ENCODE peak calls at places on chromosomes 12 and 14, in four cellular contexts. O, A, X and H are unnamed samples.

GRCh38 chr14:86462193-86462592 is 932.2 kb downstream of the FLRT2 start:
- DNase-seq in X (no peak), O (peak), A (peak), H (no peak)

GRCh38 chr12:57998251-57998650 is 56.9 kb downstream of the ATP23 start:
- DNase-seq in X (no peak), A (no peak), O (no peak), H (no peak)

GRCh38 chr14:78417532-78417931 is 247.4 kb downstream of the NRXN3 start:
- DNase-seq in O (no peak), A (no peak), X (no peak), H (no peak)

GRCh38 chr14:100866666-100867630 is 36.6 kb downstream of the RTL1 start:
- DNase-seq in O (no peak), X (no peak), A (no peak), H (no peak)

GRCh38 chr14:69633238-69633637 is 21.8 kb downstream of the SUSD6 start:
- DNase-seq in X (no peak), A (no peak), O (no peak), H (no peak)

GRCh38 chr12:115451785-115452736 is 768.1 kb upstream of the TBX3 start:
- DNase-seq in A (peak), O (no peak), X (no peak), H (no peak)

GRCh38 chr14:32366256-32366655 is 37.2 kb downstream of the AKAP6 start:
- DNase-seq in A (no peak), X (no peak), O (no peak), H (no peak)

GRCh38 chr14:56881181-56881580 is 70.9 kb upstream of the OTX2 start:
- DNase-seq in A (no peak), X (no peak), O (no peak), H (no peak)

GRCh38 chr12:93243689-93244513 is 133.8 kb upstream of the NUDT4 start:
- DNase-seq in A (peak), X (no peak), O (no peak), H (peak)

GRCh38 chr12:12333407-12333831 is 16.6 kb downstream of the MANSC1 start:
- DNase-seq in O (no peak), A (peak), X (no peak), H (no peak)

GRCh38 chr12:20507711-20508110 is 139.4 kb downstream of the PDE3A start:
- DNase-seq in X (no peak), O (no peak), A (no peak), H (peak)

GRCh38 chr12:119115296-119115905 is 63.3 kb upstream of the HSPB8 start:
- DNase-seq in A (peak), X (no peak), O (peak), H (no peak)

GRCh38 chr12:48165089-48166031 is 8.0 kb upstream of the ASB8 start:
- DNase-seq in O (peak), A (peak), X (peak), H (peak)

GRCh38 chr14:100413699-100414098 is 90.6 kb downstream of the SLC25A47 start:
- DNase-seq in X (no peak), A (no peak), O (no peak), H (no peak)

GRCh38 chr14:94686511-94687160 is 74.4 kb downstream of the SERPINA3 start:
- DNase-seq in X (no peak), O (no peak), A (no peak), H (no peak)

GRCh38 chr12:24960222-24960855 is 11.4 kb upstream of the BCAT1 start:
- DNase-seq in O (peak), A (peak), X (no peak), H (peak)

GRCh38 chr12:115983226-115983798 is 294.2 kb downstream of the MED13L start:
- DNase-seq in O (no peak), A (no peak), X (no peak), H (peak)

GRCh38 chr14:105884808-105885281 is 358.5 kb downstream of the TMEM121 start:
- DNase-seq in O (no peak), A (no peak), X (no peak), H (no peak)

GRCh38 chr14:71225108-71225507 is 317.8 kb downstream of the PCNX1 start:
- DNase-seq in O (no peak), X (no peak), A (peak), H (no peak)